ENCODE peak calls at places on chromosomes 12 and 14, in four cellular contexts. E is HepG2, D is A549, Y is K562. J is an unnamed sample.

GRCh38 chr12:131141483-131141882 is 187.8 kb downstream of the ADGRD1 start:
- DNase-seq in E (no peak), D (no peak), Y (no peak), J (no peak)

GRCh38 chr14:53113992-53114391 is 39.1 kb downstream of the DDHD1 start:
- DNase-seq in E (no peak), D (no peak), Y (no peak), J (no peak)

GRCh38 chr12:71303199-71303598 is 136.4 kb upstream of the LGR5 start:
- DNase-seq in E (no peak), D (no peak), Y (no peak), J (no peak)

GRCh38 chr12:31634620-31635019 is 24.9 kb upstream of the ETFBKMT start:
- DNase-seq in E (no peak), D (no peak), Y (no peak), J (no peak)

GRCh38 chr14:101256266-101256665 is 305.0 kb upstream of the DIO3 start:
- DNase-seq in E (no peak), D (no peak), Y (no peak), J (no peak)

GRCh38 chr12:45483571-45483970 is 245.9 kb upstream of the ARID2 start:
- DNase-seq in E (no peak), D (no peak), Y (no peak), J (no peak)

GRCh38 chr12:339557-340195 is 49.4 kb downstream of the KDM5A start:
- DNase-seq in E (no peak), D (no peak), Y (no peak), J (no peak)

GRCh38 chr14:99395904-99396530 is 84.6 kb downstream of the SETD3 start:
- DNase-seq in E (no peak), D (no peak), Y (no peak), J (peak; percentile 33)

GRCh38 chr12:68198490-68199086 is 27.0 kb downstream of the IL26 start:
- DNase-seq in E (no peak), D (no peak), Y (no peak), J (no peak)

GRCh38 chr14:64717870-64718269 is 13.6 kb downstream of the PLEKHG3 start:
- DNase-seq in E (no peak), D (peak; percentile 56), Y (no peak), J (no peak)

GRCh38 chr14:65303185-65303901 is 109.2 kb upstream of the FUT8 start:
- DNase-seq in E (no peak), D (no peak), Y (no peak), J (no peak)

GRCh38 chr12:15856097-15856982 is 25.8 kb upstream of the STRAP start:
- DNase-seq in E (peak; percentile 63), D (peak; percentile 78), Y (peak; percentile 10), J (peak; percentile 58)

GRCh38 chr12:18373176-18373575 is 111.9 kb downstream of the PIK3C2G start:
- DNase-seq in E (no peak), D (no peak), Y (no peak), J (no peak)

GRCh38 chr12:42450248-42450647 is 124.3 kb downstream of the PPHLN1 start:
- DNase-seq in E (no peak), D (no peak), Y (no peak), J (peak; percentile 37)

GRCh38 chr12:74170645-74171477 is 366.8 kb upstream of the ATXN7L3B start:
- DNase-seq in E (no peak), D (no peak), Y (peak; percentile 21), J (no peak)

GRCh38 chr14:53306267-53306721 is 153.2 kb upstream of the DDHD1 start:
- DNase-seq in E (peak; percentile 19), D (peak; percentile 47), Y (peak; percentile 32), J (peak; percentile 61)

GRCh38 chr14:22978873-22979671 is 3.3 kb downstream of the AJUBA start:
- DNase-seq in E (no peak), D (no peak), Y (no peak), J (no peak)

GRCh38 chr14:55126932-55127490 is 2.0 kb upstream of the LGALS3 start:
- DNase-seq in E (no peak), D (no peak), Y (no peak), J (no peak)

GRCh38 chr14:39265741-39266588 is 32.2 kb downstream of the MIA2 start:
- DNase-seq in E (no peak), D (no peak), Y (no peak), J (no peak)

DNA sequence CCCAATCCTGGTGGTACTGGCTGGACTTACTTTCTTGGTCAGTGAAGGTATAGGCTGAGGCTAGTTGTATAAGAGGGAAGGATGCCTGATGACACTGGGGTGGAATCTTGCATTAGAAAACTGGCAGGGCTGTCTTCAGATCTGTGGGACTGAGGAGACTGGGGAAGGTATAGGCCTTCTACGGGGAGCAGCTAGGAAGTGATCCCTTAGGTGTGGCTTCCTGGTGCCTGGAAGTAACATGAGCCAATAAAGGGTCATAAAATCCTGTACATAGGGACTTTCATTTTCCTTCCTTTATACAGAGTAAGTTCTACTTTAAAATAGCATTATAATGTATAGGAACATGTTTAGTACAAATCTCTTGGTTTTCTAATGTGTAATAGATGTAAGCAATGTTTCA is 716.8 kb downstream of the LRFN5 start:
- DNase-seq in E (no peak), D (no peak), Y (no peak), J (no peak)
- TF ChIP-seq PHF8 in E (no peak), D (no peak), Y (no peak), J (no peak)

DNA sequence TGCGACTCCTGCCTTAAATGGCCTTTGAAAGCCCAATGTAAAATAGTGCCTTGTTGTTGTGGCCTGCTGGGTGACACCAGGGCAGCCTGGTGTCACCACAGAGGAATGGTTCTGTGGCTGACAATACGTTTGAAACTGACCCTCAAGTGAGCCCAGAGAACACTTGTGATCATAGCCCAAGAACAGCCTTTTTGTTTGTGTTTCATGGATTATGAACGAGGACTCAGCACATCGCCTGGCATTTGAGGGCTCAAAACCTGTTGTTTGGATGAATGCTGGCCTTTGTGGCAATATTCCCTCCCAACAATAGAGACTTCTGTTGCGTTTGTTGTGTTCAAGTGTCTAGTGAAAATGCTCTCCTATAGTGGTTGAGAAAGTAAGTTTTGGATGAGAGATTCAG is 48.5 kb downstream of the TSPAN9 start:
- DNase-seq in E (no peak), D (no peak), Y (no peak), J (no peak)
- TF ChIP-seq PHF8 in E (no peak), D (no peak), Y (no peak), J (no peak)

GRCh38 chr12:87163122-87163521 is 866.1 kb downstream of the C12orf50 start:
- DNase-seq in E (no peak), D (no peak), Y (no peak), J (no peak)
- TF ChIP-seq PHF8 in E (no peak), D (no peak), Y (no peak), J (no peak)

DNA sequence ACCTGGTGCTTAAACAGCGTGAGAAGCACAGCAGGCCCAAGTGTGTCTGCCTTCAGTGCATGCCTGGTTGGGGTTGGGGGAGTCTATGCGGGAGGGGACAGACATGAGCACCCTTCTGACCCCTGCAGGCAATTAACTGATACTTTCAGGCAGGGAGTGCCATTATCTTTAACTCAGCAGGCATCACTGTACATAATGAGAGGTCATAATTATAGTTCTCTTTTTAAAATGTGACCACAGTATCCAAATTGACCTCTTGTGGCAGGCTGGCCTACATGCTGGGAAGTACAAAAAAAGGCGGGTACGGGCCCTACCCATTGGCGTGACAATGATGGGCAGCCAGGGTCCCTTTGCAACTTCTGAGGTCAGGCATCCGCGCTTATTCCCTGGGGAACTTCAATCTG is 209.1 kb downstream of the FOXN3 start:
- DNase-seq in E (no peak), D (no peak), Y (no peak), J (no peak)
- TF ChIP-seq PHF8 in E (no peak), D (no peak), Y (no peak), J (no peak)

GRCh38 chr12:2384533-2385328 is 331.9 kb downstream of the CACNA1C start:
- DNase-seq in E (no peak), D (no peak), Y (no peak), J (no peak)

GRCh38 chr12:2385529-2385928 is 332.7 kb downstream of the CACNA1C start:
- DNase-seq in E (no peak), D (no peak), Y (no peak), J (no peak)

GRCh38 chr12:2382391-2383155 is 329.8 kb downstream of the CACNA1C start:
- DNase-seq in E (no peak), D (no peak), Y (no peak), J (no peak)

GRCh38 chr12:2384029-2384386 is 331.2 kb downstream of the CACNA1C start:
- DNase-seq in E (no peak), D (no peak), Y (no peak), J (no peak)

GRCh38 chr12:2383276-2384028 is 330.7 kb downstream of the CACNA1C start:
- DNase-seq in E (peak; percentile 7), D (no peak), Y (no peak), J (no peak)
- TF ChIP-seq PHF8 in E (no peak), D (no peak), Y (no peak), J (no peak)

GRCh38 chr12:32983968-32984367 is 87.4 kb upstream of the PKP2 start:
- DNase-seq in E (no peak), D (no peak), Y (no peak), J (peak; percentile 17)

GRCh38 chr12:32988982-32989381 is 92.4 kb upstream of the PKP2 start:
- DNase-seq in E (no peak), D (no peak), Y (no peak), J (no peak)

GRCh38 chr12:32993404-32993803 is 96.8 kb upstream of the PKP2 start:
- DNase-seq in E (no peak), D (no peak), Y (no peak), J (no peak)

GRCh38 chr12:32987526-32987925 is 90.9 kb upstream of the PKP2 start:
- DNase-seq in E (no peak), D (no peak), Y (no peak), J (no peak)

DNA sequence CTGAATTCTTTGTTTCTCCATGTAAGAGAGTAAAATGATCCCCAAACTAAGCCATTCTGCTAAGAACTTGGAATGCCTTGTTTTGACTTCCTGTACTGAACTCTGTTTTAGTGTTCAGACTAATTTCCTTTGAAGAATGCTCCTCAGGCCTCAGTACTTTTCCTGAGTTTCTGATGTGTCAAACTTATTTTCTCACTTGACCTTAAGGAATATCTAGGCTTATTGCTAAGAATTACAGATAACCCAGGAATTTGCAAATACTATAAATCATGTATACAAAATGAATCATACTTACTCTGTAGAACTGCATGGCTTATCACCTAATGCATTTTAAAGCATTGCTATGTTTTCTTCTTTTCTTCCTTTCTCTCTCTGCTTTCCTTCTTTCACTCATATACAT is 93.1 kb upstream of the PKP2 start:
- DNase-seq in E (no peak), D (no peak), Y (no peak), J (no peak)
- TF ChIP-seq PHF8 in E (no peak), D (no peak), Y (no peak), J (no peak)

J was measured in H1.